ENCODE peak calls at places on chromosome 1, in six cellular contexts. One of them, this sample, is unnamed.

GRCh38 chr1:199283814-199284213 is 645.0 kb downstream of the PTPRC start:
- DNase-seq in A549: no peak
- DNase-seq in OCI-LY7: no peak
- DNase-seq in cardiac muscle cell: no peak
- DNase-seq in Peyer's patch: no peak
- DNase-seq in AG04450: no peak
- DNase-seq in this sample: no peak

GRCh38 chr1:16978589-16979474 is 1.6 kb downstream of the MFAP2 start:
- DNase-seq in A549: no peak
- DNase-seq in OCI-LY7: no peak
- DNase-seq in AG04450: peak
- DNase-seq in cardiac muscle cell: peak
- DNase-seq in Peyer's patch: no peak
- DNase-seq in this sample: peak

GRCh38 chr1:160068231-160068630 is 1.7 kb downstream of the KCNJ10 start:
- DNase-seq in cardiac muscle cell: no peak
- DNase-seq in Peyer's patch: no peak
- DNase-seq in OCI-LY7: no peak
- DNase-seq in AG04450: no peak
- DNase-seq in A549: no peak
- DNase-seq in this sample: no peak

GRCh38 chr1:155640367-155640766 is 30.3 kb downstream of the MSTO1 start:
- DNase-seq in AG04450: no peak
- DNase-seq in cardiac muscle cell: no peak
- DNase-seq in OCI-LY7: no peak
- DNase-seq in A549: no peak
- DNase-seq in Peyer's patch: no peak
- DNase-seq in this sample: no peak

GRCh38 chr1:218617986-218618385 is 272.9 kb downstream of the TGFB2 start:
- DNase-seq in OCI-LY7: no peak
- DNase-seq in A549: no peak
- DNase-seq in Peyer's patch: no peak
- DNase-seq in cardiac muscle cell: no peak
- DNase-seq in AG04450: no peak
- DNase-seq in this sample: peak

GRCh38 chr1:59163268-59164092 is 133.4 kb upstream of the FGGY start:
- DNase-seq in A549: no peak
- DNase-seq in cardiac muscle cell: peak
- DNase-seq in OCI-LY7: no peak
- DNase-seq in Peyer's patch: no peak
- DNase-seq in AG04450: no peak
- DNase-seq in this sample: peak

GRCh38 chr1:182143825-182144661 is 82.5 kb upstream of the ZNF648 start:
- DNase-seq in OCI-LY7: no peak
- DNase-seq in AG04450: no peak
- DNase-seq in cardiac muscle cell: peak
- DNase-seq in A549: no peak
- DNase-seq in Peyer's patch: peak
- DNase-seq in this sample: peak

GRCh38 chr1:42005530-42005929 is 86.8 kb upstream of the HIVEP3 start:
- DNase-seq in A549: no peak
- DNase-seq in Peyer's patch: no peak
- DNase-seq in cardiac muscle cell: peak
- DNase-seq in AG04450: no peak
- DNase-seq in OCI-LY7: no peak
- DNase-seq in this sample: no peak

GRCh38 chr1:113976609-113977278 is 2.5 kb upstream of the OLFML3 start:
- DNase-seq in A549: peak
- DNase-seq in OCI-LY7: peak
- DNase-seq in Peyer's patch: no peak
- DNase-seq in cardiac muscle cell: peak
- DNase-seq in AG04450: no peak
- DNase-seq in this sample: peak

GRCh38 chr1:205989786-205990185 is 13.4 kb downstream of the RAB7B start:
- DNase-seq in Peyer's patch: no peak
- DNase-seq in A549: no peak
- DNase-seq in cardiac muscle cell: no peak
- DNase-seq in OCI-LY7: no peak
- DNase-seq in AG04450: no peak
- DNase-seq in this sample: no peak

GRCh38 chr1:15948600-15949452 is 27.1 kb downstream of the ZBTB17 start:
- DNase-seq in OCI-LY7: no peak
- DNase-seq in Peyer's patch: peak
- DNase-seq in cardiac muscle cell: peak
- DNase-seq in A549: no peak
- DNase-seq in AG04450: peak
- DNase-seq in this sample: peak

GRCh38 chr1:85445906-85446305 is 19.1 kb downstream of the DDAH1 start:
- DNase-seq in cardiac muscle cell: peak
- DNase-seq in Peyer's patch: no peak
- DNase-seq in OCI-LY7: no peak
- DNase-seq in AG04450: no peak
- DNase-seq in A549: no peak
- DNase-seq in this sample: peak

GRCh38 chr1:36829951-36830350 is 204.4 kb downstream of the GRIK3 start:
- DNase-seq in AG04450: no peak
- DNase-seq in A549: no peak
- DNase-seq in OCI-LY7: no peak
- DNase-seq in Peyer's patch: no peak
- DNase-seq in cardiac muscle cell: no peak
- DNase-seq in this sample: no peak

GRCh38 chr1:242524571-242525359 is at the start of gene PLD5:
- DNase-seq in Peyer's patch: no peak
- DNase-seq in A549: peak
- DNase-seq in OCI-LY7: no peak
- DNase-seq in AG04450: no peak
- DNase-seq in cardiac muscle cell: peak
- DNase-seq in this sample: no peak

GRCh38 chr1:242522304-242522945 is 2.1 kb downstream of the PLD5 start:
- DNase-seq in cardiac muscle cell: no peak
- DNase-seq in OCI-LY7: no peak
- DNase-seq in A549: no peak
- DNase-seq in Peyer's patch: no peak
- DNase-seq in AG04450: no peak
- DNase-seq in this sample: peak

GRCh38 chr1:242525360-242525722 is 844 bp upstream of the PLD5 start:
- DNase-seq in AG04450: no peak
- DNase-seq in Peyer's patch: no peak
- DNase-seq in OCI-LY7: no peak
- DNase-seq in cardiac muscle cell: no peak
- DNase-seq in A549: no peak
- DNase-seq in this sample: no peak

GRCh38 chr1:242523968-242524570 is 428 bp downstream of the PLD5 start:
- DNase-seq in Peyer's patch: no peak
- DNase-seq in cardiac muscle cell: peak
- DNase-seq in AG04450: no peak
- DNase-seq in A549: peak
- DNase-seq in OCI-LY7: no peak
- DNase-seq in this sample: peak

GRCh38 chr1:242523282-242523967 is 1.1 kb downstream of the PLD5 start:
- DNase-seq in A549: peak
- DNase-seq in Peyer's patch: no peak
- DNase-seq in cardiac muscle cell: no peak
- DNase-seq in OCI-LY7: no peak
- DNase-seq in AG04450: no peak
- DNase-seq in this sample: no peak
- H3K4me3 ChIP-seq in A549: peak
- H3K4me3 ChIP-seq in Peyer's patch: peak
- H3K4me3 ChIP-seq in cardiac muscle cell: peak
- H3K4me3 ChIP-seq in OCI-LY7: no peak
- H3K4me3 ChIP-seq in AG04450: no peak
- H3K4me3 ChIP-seq in this sample: peak

DNA sequence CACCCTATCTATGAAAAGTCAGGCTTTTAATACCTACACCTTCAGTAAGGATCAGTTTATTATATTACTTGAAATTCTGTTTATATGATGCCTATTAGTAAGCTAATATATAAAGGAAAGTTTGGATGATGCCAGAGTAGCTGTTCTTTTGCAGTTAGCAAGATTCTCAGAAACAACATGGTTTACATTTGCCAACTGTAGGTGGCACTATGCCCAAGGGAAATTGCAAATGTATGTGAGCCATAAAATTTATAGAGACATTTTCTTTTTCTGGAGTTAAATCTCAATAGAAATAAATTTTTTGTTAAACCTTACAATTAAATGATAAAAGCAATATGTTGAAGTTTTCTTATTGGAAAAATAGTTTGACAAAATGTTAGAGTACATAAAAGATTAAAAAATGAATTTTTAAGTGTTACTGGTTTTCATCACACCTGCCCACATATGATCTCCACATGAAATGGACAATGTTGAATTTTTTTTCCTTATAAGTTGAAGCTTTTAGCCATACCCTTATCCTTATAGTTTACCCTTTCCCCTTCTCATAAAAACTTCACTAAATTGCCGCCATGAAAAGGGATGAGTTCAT is 32.1 kb upstream of the EPHX4 start:
- DNase-seq in AG04450: peak
- DNase-seq in A549: peak
- DNase-seq in Peyer's patch: no peak
- DNase-seq in OCI-LY7: peak
- DNase-seq in cardiac muscle cell: peak
- DNase-seq in this sample: peak
- TF ChIP-seq CTCF in AG04450: peak
- TF ChIP-seq CTCF in A549: peak
- TF ChIP-seq CTCF in Peyer's patch: no peak
- TF ChIP-seq CTCF in OCI-LY7: peak
- TF ChIP-seq CTCF in cardiac muscle cell: peak
- TF ChIP-seq CTCF in this sample: peak

GRCh38 chr1:65959896-65960295 is 167.2 kb downstream of the PDE4B start:
- DNase-seq in A549: no peak
- DNase-seq in cardiac muscle cell: peak
- DNase-seq in Peyer's patch: no peak
- DNase-seq in AG04450: no peak
- DNase-seq in OCI-LY7: no peak
- DNase-seq in this sample: no peak
- H3K4me3 ChIP-seq in A549: no peak
- H3K4me3 ChIP-seq in cardiac muscle cell: no peak
- H3K4me3 ChIP-seq in Peyer's patch: no peak
- H3K4me3 ChIP-seq in AG04450: peak
- H3K4me3 ChIP-seq in OCI-LY7: no peak
- H3K4me3 ChIP-seq in this sample: no peak

GRCh38 chr1:98792123-98792522 is 130.6 kb downstream of the SNX7 start:
- DNase-seq in AG04450: no peak
- DNase-seq in A549: no peak
- DNase-seq in cardiac muscle cell: peak
- DNase-seq in OCI-LY7: no peak
- DNase-seq in Peyer's patch: no peak
- DNase-seq in this sample: peak
- TF ChIP-seq CTCF in AG04450: peak
- TF ChIP-seq CTCF in A549: no peak
- TF ChIP-seq CTCF in cardiac muscle cell: no peak
- TF ChIP-seq CTCF in OCI-LY7: no peak
- TF ChIP-seq CTCF in Peyer's patch: no peak
- TF ChIP-seq CTCF in this sample: no peak